ENCODE peak calls at places on chromosomes 4 and X, in four cellular contexts. Y, A, Z and V are unnamed samples.

GRCh38 chr4:40283968-40284367 is 51.2 kb upstream of the CHRNA9 start:
- DNase-seq in Y (no peak), A (peak; percentile 87), Z (peak; percentile 35), V (peak; percentile 38)

GRCh38 chr4:27087306-27088045 is 226.8 kb downstream of the STIM2 start:
- DNase-seq in Y (no peak), A (no peak), Z (no peak), V (no peak)

GRCh38 chr4:158850800-158851644 is 82.2 kb downstream of the FNIP2 start:
- DNase-seq in Y (peak; percentile 22), A (no peak), Z (no peak), V (peak; percentile 44)

GRCh38 chr4:130368668-130369067 is 1272.7 kb downstream of the C4orf33 start:
- DNase-seq in Y (no peak), A (no peak), Z (no peak), V (no peak)

GRCh38 chrX:69025802-69026301 is 139.4 kb downstream of the PJA1 start:
- DNase-seq in Y (peak; percentile 24), A (no peak), Z (no peak), V (no peak)

GRCh38 chrX:110569506-110569905 is 210.9 kb downstream of the RTL9 start:
- DNase-seq in Y (no peak), A (no peak), Z (no peak), V (no peak)

GRCh38 chrX:9396930-9397329 is 67.9 kb upstream of the TBL1X start:
- DNase-seq in Y (no peak), A (no peak), Z (no peak), V (no peak)

GRCh38 chr4:132557660-132558059 is 591.4 kb upstream of the PCDH10 start:
- DNase-seq in Y (no peak), A (no peak), Z (no peak), V (no peak)

GRCh38 chrX:68511255-68511654 is 12.4 kb downstream of the YIPF6 start:
- DNase-seq in Y (no peak), A (no peak), Z (no peak), V (peak; percentile 14)

GRCh38 chr4:156138781-156139280 is 185.2 kb upstream of the CTSO start:
- DNase-seq in Y (no peak), A (no peak), Z (no peak), V (no peak)

GRCh38 chrX:101079223-101079622 is 544 bp downstream of the TMEM35A start:
- DNase-seq in Y (no peak), A (no peak), Z (no peak), V (peak; percentile 20)

GRCh38 chr4:94390804-94391410 is 48.3 kb upstream of the HPGDS start:
- DNase-seq in Y (no peak), A (no peak), Z (no peak), V (peak; percentile 29)

GRCh38 chr4:26331380-26331945 is 10.6 kb downstream of the RBPJ start:
- DNase-seq in Y (no peak), A (no peak), Z (no peak), V (no peak)

GRCh38 chrX:31500920-31501319 is 429.1 kb upstream of the FTHL17 start:
- DNase-seq in Y (peak; percentile 33), A (no peak), Z (no peak), V (peak; percentile 30)

GRCh38 chr4:156294577-156294976 is 340.9 kb upstream of the CTSO start:
- DNase-seq in Y (peak; percentile 47), A (no peak), Z (peak; percentile 17), V (peak; percentile 59)

GRCh38 chrX:35626124-35626523 is 172.0 kb upstream of the MAGEB16 start:
- DNase-seq in Y (no peak), A (no peak), Z (no peak), V (no peak)

GRCh38 chr4:121900132-121900983 is 30.1 kb upstream of the BBS7 start:
- DNase-seq in Y (peak; percentile 51), A (peak; percentile 11), Z (peak; percentile 25), V (no peak)

GRCh38 chrX:9942086-9942485 is 25.1 kb upstream of the CLDN34 start:
- DNase-seq in Y (no peak), A (peak; percentile 40), Z (no peak), V (peak; percentile 55)

GRCh38 chrX:46218373-46218772 is 326.8 kb downstream of the ZNF674 start:
- DNase-seq in Y (no peak), A (no peak), Z (no peak), V (no peak)

GRCh38 chr4:85039526-85039925 is 73.0 kb upstream of the WDFY3 start:
- DNase-seq in Y (peak; percentile 90), A (no peak), Z (no peak), V (no peak)

GRCh38 chr4:22473268-22473667 is 42.6 kb downstream of the ADGRA3 start:
- DNase-seq in Y (peak; percentile 61), A (no peak), Z (no peak), V (no peak)

GRCh38 chr4:107035711-107036601 is at the start of gene DKK2:
- DNase-seq in Y (no peak), A (no peak), Z (no peak), V (peak; percentile 43)

GRCh38 chr4:16055937-16056336 is 27.9 kb downstream of the PROM1 start:
- DNase-seq in Y (no peak), A (no peak), Z (no peak), V (no peak)

GRCh38 chr4:98657531-98658286 is 702 bp downstream of the TSPAN5 start:
- DNase-seq in Y (peak; percentile 73), A (no peak), Z (peak; percentile 22), V (peak; percentile 62)

GRCh38 chr4:174318829-174319764 is 35.4 kb downstream of the CEP44 start:
- DNase-seq in Y (no peak), A (no peak), Z (no peak), V (no peak)

GRCh38 chrX:131187234-131187633 is 101.9 kb downstream of the IGSF1 start:
- DNase-seq in Y (no peak), A (no peak), Z (no peak), V (no peak)

GRCh38 chrX:1248381-1249061 is 20.1 kb upstream of the CSF2RA start:
- DNase-seq in Y (no peak), A (no peak), Z (no peak), V (no peak)

GRCh38 chr4:71774136-71774535 is 9.7 kb downstream of the GC start:
- DNase-seq in Y (no peak), A (no peak), Z (no peak), V (no peak)

GRCh38 chrX:40167240-40168182 is 69.8 kb upstream of the BCOR start:
- DNase-seq in Y (no peak), A (no peak), Z (no peak), V (no peak)

GRCh38 chr4:162347492-162348213 is 183.9 kb upstream of the FSTL5 start:
- DNase-seq in Y (no peak), A (no peak), Z (no peak), V (no peak)

GRCh38 chr4:80365928-80366327 is 30.4 kb downstream of the CFAP299 start:
- DNase-seq in Y (peak; percentile 50), A (peak; percentile 22), Z (peak; percentile 42), V (no peak)

GRCh38 chr4:142614621-142615323 is 231.3 kb downstream of the INPP4B start:
- DNase-seq in Y (no peak), A (no peak), Z (no peak), V (no peak)

GRCh38 chrX:47644557-47645091 is 5.7 kb downstream of the ELK1 start:
- DNase-seq in Y (no peak), A (no peak), Z (no peak), V (no peak)

GRCh38 chrX:47662144-47662657 is 3.2 kb upstream of the UXT start:
- DNase-seq in Y (peak; percentile 57), A (no peak), Z (peak; percentile 11), V (peak; percentile 64)

GRCh38 chrX:1673337-1673736 is 58.5 kb downstream of the ASMT start:
- DNase-seq in Y (no peak), A (no peak), Z (no peak), V (peak; percentile 44)